ENCODE peak calls at places on chromosomes 16 and 17, in seven cellular contexts. X is A673; V is RWPE2; U is NCI-H1092 treated with DMSO at 0.1 percent for 48 hours; I is islet precursor cell; C is activated effector memory CD4-positive, alpha-beta T cell treated with Interleukin-2 at 50 U/mL for 16 hours; D is NCI-H1105. Y is an unnamed sample.
A peak's percentile ranks its signal among the peaks of the same experiment; 100 is the strongest.

GRCh38 chr16:4936181-4936990 is 562 bp downstream of the PPL start:
- DNase-seq in X (no peak), V (no peak), U (no peak), I (peak; percentile 73), C (no peak), D (peak; percentile 9), Y (no peak)

GRCh38 chr16:2527784-2528100 is 3.5 kb downstream of the CEMP1 start:
- DNase-seq in X (no peak), V (peak; percentile 65), U (no peak), I (no peak), C (no peak), D (no peak), Y (no peak)

GRCh38 chr17:61411114-61411943 is 11.7 kb downstream of the TBX2 start:
- DNase-seq in X (peak; percentile 74), V (peak; percentile 73), U (no peak), I (peak; percentile 91), C (no peak), D (no peak), Y (no peak)

GRCh38 chr16:27317738-27318398 is 4.1 kb downstream of the IL4R start:
- DNase-seq in X (no peak), V (no peak), U (no peak), I (no peak), C (no peak), D (no peak), Y (no peak)

GRCh38 chr17:36030949-36031348 is 13.2 kb upstream of the CCL23 start:
- DNase-seq in X (no peak), V (no peak), U (no peak), I (no peak), C (no peak), D (no peak), Y (no peak)

GRCh38 chr17:3316836-3317235 is 18.7 kb upstream of the OR3A1 start:
- DNase-seq in X (no peak), V (no peak), U (no peak), I (no peak), C (no peak), D (no peak), Y (no peak)

GRCh38 chr17:43878260-43879082 is 28.9 kb downstream of the MPP2 start:
- DNase-seq in X (peak; percentile 76), V (no peak), U (peak; percentile 21), I (peak; percentile 97), C (peak; percentile 51), D (peak; percentile 22), Y (peak; percentile 72)

GRCh38 chr17:73158133-73158532 is 6.7 kb upstream of the SSTR2 start:
- DNase-seq in X (no peak), V (no peak), U (no peak), I (no peak), C (no peak), D (no peak), Y (no peak)

GRCh38 chr17:31838641-31839225 is 20.3 kb downstream of the COPRS start:
- DNase-seq in X (no peak), V (no peak), U (no peak), I (no peak), C (no peak), D (no peak), Y (peak; percentile 54)

GRCh38 chr17:45902892-45903346 is 8.6 kb downstream of the MAPT start:
- DNase-seq in X (no peak), V (no peak), U (peak; percentile 89), I (peak; percentile 90), C (no peak), D (peak; percentile 69), Y (no peak)

GRCh38 chr17:70089513-70090148 is 14.6 kb downstream of the KCNJ16 start:
- DNase-seq in X (no peak), V (no peak), U (peak; percentile 13), I (no peak), C (no peak), D (no peak), Y (no peak)

GRCh38 chr17:6510321-6511023 is 45.9 kb downstream of the PITPNM3 start:
- DNase-seq in X (no peak), V (no peak), U (no peak), I (peak; percentile 89), C (no peak), D (no peak), Y (no peak)

GRCh38 chr17:77354420-77354720 is 213.6 kb downstream of the SEC14L1 start:
- DNase-seq in X (no peak), V (no peak), U (no peak), I (no peak), C (no peak), D (no peak), Y (no peak)

GRCh38 chr16:10762336-10762995 is 18.8 kb downstream of the NUBP1 start:
- DNase-seq in X (no peak), V (no peak), U (no peak), I (no peak), C (no peak), D (no peak), Y (no peak)

GRCh38 chr16:57590654-57591085 is 37.8 kb upstream of the ADGRG1 start:
- DNase-seq in X (peak; percentile 48), V (peak; percentile 56), U (no peak), I (peak; percentile 63), C (no peak), D (no peak), Y (no peak)

GRCh38 chr17:79915850-79916430 is 76.7 kb upstream of the CBX4 start:
- DNase-seq in X (no peak), V (peak; percentile 95), U (no peak), I (peak; percentile 88), C (no peak), D (no peak), Y (peak; percentile 40)

GRCh38 chr16:65698943-65699342 is 577.1 kb upstream of the CDH11 start:
- DNase-seq in X (peak; percentile 18), V (no peak), U (no peak), I (no peak), C (no peak), D (no peak), Y (no peak)

GRCh38 chr17:73823684-73824083 is 179.4 kb upstream of the SDK2 start:
- DNase-seq in X (no peak), V (peak; percentile 27), U (no peak), I (no peak), C (no peak), D (no peak), Y (no peak)

GRCh38 chr16:21626659-21627277 is 25.6 kb downstream of the IGSF6 start:
- DNase-seq in X (peak; percentile 91), V (no peak), U (no peak), I (peak; percentile 88), C (no peak), D (no peak), Y (peak; percentile 99)

GRCh38 chr16:79415983-79416641 is 184.4 kb downstream of the MAF start:
- DNase-seq in X (no peak), V (no peak), U (no peak), I (no peak), C (peak; percentile 15), D (no peak), Y (no peak)

GRCh38 chr17:48471807-48472484 is 41.9 kb upstream of the SKAP1 start:
- DNase-seq in X (no peak), V (no peak), U (no peak), I (no peak), C (no peak), D (peak; percentile 72), Y (no peak)

GRCh38 chr17:3944485-3945388 is 19.5 kb downstream of the ATP2A3 start:
- DNase-seq in X (peak; percentile 74), V (no peak), U (no peak), I (peak; percentile 94), C (peak; percentile 5), D (no peak), Y (peak; percentile 79)

GRCh38 chr16:68564367-68564985 is 25.4 kb downstream of the ZFP90 start:
- DNase-seq in X (no peak), V (no peak), U (peak; percentile 7), I (no peak), C (no peak), D (no peak), Y (no peak)

GRCh38 chr17:45857977-45858708 is 13.5 kb downstream of the SPPL2C start:
- DNase-seq in X (no peak), V (no peak), U (no peak), I (peak; percentile 93), C (no peak), D (no peak), Y (peak; percentile 44)

GRCh38 chr17:65385726-65386125 is 175.7 kb downstream of the AXIN2 start:
- DNase-seq in X (no peak), V (no peak), U (no peak), I (no peak), C (no peak), D (no peak), Y (peak; percentile 36)

GRCh38 chr16:11084484-11085024 is 140.2 kb downstream of the CLEC16A start:
- DNase-seq in X (peak; percentile 29), V (no peak), U (no peak), I (no peak), C (no peak), D (no peak), Y (no peak)

GRCh38 chr16:87897563-87898505 is 28.5 kb upstream of the SLC7A5 start:
- DNase-seq in X (no peak), V (no peak), U (no peak), I (no peak), C (peak; percentile 44), D (no peak), Y (no peak)

GRCh38 chr16:84593825-84594724 is 23.8 kb downstream of the COTL1 start:
- DNase-seq in X (no peak), V (no peak), U (no peak), I (no peak), C (peak; percentile 74), D (peak; percentile 50), Y (no peak)

GRCh38 chr17:73929860-73930430 is 273.5 kb upstream of the RPL38 start:
- DNase-seq in X (peak; percentile 24), V (no peak), U (no peak), I (no peak), C (no peak), D (no peak), Y (no peak)

GRCh38 chr17:19755821-19756510 is 7.9 kb upstream of the ALDH3A1 start:
- DNase-seq in X (no peak), V (peak; percentile 28), U (no peak), I (no peak), C (no peak), D (no peak), Y (no peak)

GRCh38 chr16:85974428-85975375 is 75.7 kb downstream of the IRF8 start:
- DNase-seq in X (no peak), V (no peak), U (no peak), I (no peak), C (no peak), D (no peak), Y (no peak)

GRCh38 chr16:30628628-30629342 is 18.6 kb upstream of the ZNF689 start:
- DNase-seq in X (peak; percentile 89), V (no peak), U (peak; percentile 76), I (peak; percentile 86), C (peak; percentile 78), D (peak; percentile 58), Y (peak; percentile 83)

GRCh38 chr17:45801386-45801785 is 17.3 kb downstream of the CRHR1 start:
- DNase-seq in X (no peak), V (no peak), U (no peak), I (no peak), C (no peak), D (no peak), Y (no peak)

GRCh38 chr17:72192409-72193192 is 71.8 kb downstream of the SOX9 start:
- DNase-seq in X (no peak), V (no peak), U (no peak), I (peak; percentile 81), C (no peak), D (no peak), Y (no peak)